ENCODE peak calls at places on chromosomes 11 and 22, in seven cellular contexts. One of them, this sample, is unnamed.

GRCh38 chr22:42651134-42651533 is 1.9 kb upstream of the CYB5R3 start:
- DNase-seq in fibroblast of lung: peak
- DNase-seq in GM23338: peak
- DNase-seq in colonic mucosa: no peak
- DNase-seq in skeletal muscle cell: no peak
- DNase-seq in CD8-positive, alpha-beta memory T cell: no peak
- DNase-seq in ovary: no peak
- DNase-seq in this sample: no peak

GRCh38 chr22:23418159-23418788 is 161.8 kb downstream of the IGLL1 start:
- DNase-seq in skeletal muscle cell: no peak
- DNase-seq in colonic mucosa: no peak
- DNase-seq in CD8-positive, alpha-beta memory T cell: no peak
- DNase-seq in ovary: no peak
- DNase-seq in fibroblast of lung: no peak
- DNase-seq in GM23338: no peak
- DNase-seq in this sample: no peak

GRCh38 chr11:29293825-29294224 is 723.0 kb downstream of the KCNA4 start:
- DNase-seq in fibroblast of lung: peak
- DNase-seq in GM23338: no peak
- DNase-seq in colonic mucosa: no peak
- DNase-seq in CD8-positive, alpha-beta memory T cell: no peak
- DNase-seq in ovary: no peak
- DNase-seq in skeletal muscle cell: peak
- DNase-seq in this sample: peak

GRCh38 chr11:69353696-69354544 is 60.0 kb downstream of the MYEOV start:
- DNase-seq in fibroblast of lung: no peak
- DNase-seq in CD8-positive, alpha-beta memory T cell: no peak
- DNase-seq in skeletal muscle cell: no peak
- DNase-seq in colonic mucosa: peak
- DNase-seq in GM23338: peak
- DNase-seq in ovary: no peak
- DNase-seq in this sample: peak

GRCh38 chr11:24762076-24762475 is 265.2 kb downstream of the LUZP2 start:
- DNase-seq in GM23338: no peak
- DNase-seq in CD8-positive, alpha-beta memory T cell: no peak
- DNase-seq in skeletal muscle cell: no peak
- DNase-seq in ovary: no peak
- DNase-seq in colonic mucosa: no peak
- DNase-seq in fibroblast of lung: no peak
- DNase-seq in this sample: no peak

GRCh38 chr11:118102721-118103261 is 16.0 kb upstream of the SMIM35 start:
- DNase-seq in fibroblast of lung: no peak
- DNase-seq in skeletal muscle cell: no peak
- DNase-seq in CD8-positive, alpha-beta memory T cell: no peak
- DNase-seq in GM23338: no peak
- DNase-seq in colonic mucosa: no peak
- DNase-seq in ovary: no peak
- DNase-seq in this sample: no peak

GRCh38 chr11:23569547-23569946 is 709.3 kb upstream of the CCDC179 start:
- DNase-seq in GM23338: no peak
- DNase-seq in colonic mucosa: no peak
- DNase-seq in ovary: no peak
- DNase-seq in fibroblast of lung: no peak
- DNase-seq in CD8-positive, alpha-beta memory T cell: no peak
- DNase-seq in skeletal muscle cell: no peak
- DNase-seq in this sample: no peak

GRCh38 chr11:64448599-64449380 is 89.8 kb downstream of the RPS6KA4 start:
- DNase-seq in GM23338: peak
- DNase-seq in CD8-positive, alpha-beta memory T cell: peak
- DNase-seq in colonic mucosa: peak
- DNase-seq in fibroblast of lung: peak
- DNase-seq in skeletal muscle cell: no peak
- DNase-seq in ovary: peak
- DNase-seq in this sample: peak

GRCh38 chr22:45212992-45213751 is 27.5 kb downstream of the KIAA0930 start:
- DNase-seq in fibroblast of lung: peak
- DNase-seq in GM23338: no peak
- DNase-seq in colonic mucosa: no peak
- DNase-seq in ovary: no peak
- DNase-seq in skeletal muscle cell: no peak
- DNase-seq in CD8-positive, alpha-beta memory T cell: no peak
- DNase-seq in this sample: peak

GRCh38 chr11:112339566-112339965 is 78.9 kb upstream of the PLET1 start:
- DNase-seq in ovary: no peak
- DNase-seq in CD8-positive, alpha-beta memory T cell: no peak
- DNase-seq in GM23338: no peak
- DNase-seq in fibroblast of lung: no peak
- DNase-seq in skeletal muscle cell: no peak
- DNase-seq in colonic mucosa: no peak
- DNase-seq in this sample: no peak

GRCh38 chr11:115503083-115503885 is 931 bp downstream of the CADM1 start:
- DNase-seq in colonic mucosa: peak
- DNase-seq in skeletal muscle cell: no peak
- DNase-seq in ovary: peak
- DNase-seq in CD8-positive, alpha-beta memory T cell: peak
- DNase-seq in fibroblast of lung: peak
- DNase-seq in GM23338: peak
- DNase-seq in this sample: no peak

GRCh38 chr11:86101941-86102407 is 33.1 kb upstream of the PICALM start:
- DNase-seq in CD8-positive, alpha-beta memory T cell: no peak
- DNase-seq in skeletal muscle cell: no peak
- DNase-seq in ovary: no peak
- DNase-seq in GM23338: no peak
- DNase-seq in fibroblast of lung: peak
- DNase-seq in colonic mucosa: no peak
- DNase-seq in this sample: no peak

GRCh38 chr11:116421529-116422185 is 351.1 kb downstream of the BUD13 start:
- DNase-seq in CD8-positive, alpha-beta memory T cell: no peak
- DNase-seq in ovary: no peak
- DNase-seq in fibroblast of lung: no peak
- DNase-seq in skeletal muscle cell: no peak
- DNase-seq in colonic mucosa: no peak
- DNase-seq in GM23338: no peak
- DNase-seq in this sample: no peak

GRCh38 chr11:10742460-10743208 is 8.4 kb upstream of the CTR9 start:
- DNase-seq in skeletal muscle cell: no peak
- DNase-seq in ovary: no peak
- DNase-seq in colonic mucosa: peak
- DNase-seq in fibroblast of lung: peak
- DNase-seq in GM23338: no peak
- DNase-seq in CD8-positive, alpha-beta memory T cell: peak
- DNase-seq in this sample: peak

GRCh38 chr11:87083029-87083428 is 45.3 kb downstream of the TMEM135 start:
- DNase-seq in skeletal muscle cell: no peak
- DNase-seq in GM23338: peak
- DNase-seq in CD8-positive, alpha-beta memory T cell: no peak
- DNase-seq in colonic mucosa: no peak
- DNase-seq in ovary: no peak
- DNase-seq in fibroblast of lung: no peak
- DNase-seq in this sample: no peak

GRCh38 chr11:86513746-86514373 is 139.2 kb downstream of the CCDC81 start:
- DNase-seq in CD8-positive, alpha-beta memory T cell: no peak
- DNase-seq in GM23338: no peak
- DNase-seq in fibroblast of lung: no peak
- DNase-seq in skeletal muscle cell: no peak
- DNase-seq in colonic mucosa: no peak
- DNase-seq in ovary: no peak
- DNase-seq in this sample: no peak

GRCh38 chr22:48496226-48496845 is 1331.3 kb downstream of the BRD1 start:
- DNase-seq in skeletal muscle cell: no peak
- DNase-seq in fibroblast of lung: no peak
- DNase-seq in ovary: no peak
- DNase-seq in colonic mucosa: no peak
- DNase-seq in GM23338: no peak
- DNase-seq in CD8-positive, alpha-beta memory T cell: no peak
- DNase-seq in this sample: no peak

GRCh38 chr11:128483211-128483788 is 104.1 kb downstream of the ETS1 start:
- DNase-seq in ovary: no peak
- DNase-seq in CD8-positive, alpha-beta memory T cell: no peak
- DNase-seq in colonic mucosa: no peak
- DNase-seq in fibroblast of lung: no peak
- DNase-seq in GM23338: no peak
- DNase-seq in skeletal muscle cell: no peak
- DNase-seq in this sample: no peak

GRCh38 chr11:102783016-102783415 is 2.6 kb upstream of the MMP10 start:
- DNase-seq in skeletal muscle cell: no peak
- DNase-seq in GM23338: no peak
- DNase-seq in colonic mucosa: no peak
- DNase-seq in ovary: no peak
- DNase-seq in CD8-positive, alpha-beta memory T cell: no peak
- DNase-seq in fibroblast of lung: no peak
- DNase-seq in this sample: no peak

GRCh38 chr11:413120-414081 is 1.4 kb downstream of the SIGIRR start:
- DNase-seq in colonic mucosa: no peak
- DNase-seq in fibroblast of lung: no peak
- DNase-seq in ovary: no peak
- DNase-seq in GM23338: no peak
- DNase-seq in CD8-positive, alpha-beta memory T cell: no peak
- DNase-seq in skeletal muscle cell: no peak
- DNase-seq in this sample: no peak

GRCh38 chr11:35276396-35276795 is 137.4 kb downstream of the CD44 start:
- DNase-seq in CD8-positive, alpha-beta memory T cell: no peak
- DNase-seq in fibroblast of lung: peak
- DNase-seq in GM23338: no peak
- DNase-seq in skeletal muscle cell: no peak
- DNase-seq in ovary: no peak
- DNase-seq in colonic mucosa: no peak
- DNase-seq in this sample: no peak

GRCh38 chr22:30290318-30290678 is 993 bp upstream of the CASTOR1 start:
- DNase-seq in CD8-positive, alpha-beta memory T cell: no peak
- DNase-seq in fibroblast of lung: no peak
- DNase-seq in GM23338: no peak
- DNase-seq in ovary: no peak
- DNase-seq in skeletal muscle cell: no peak
- DNase-seq in colonic mucosa: no peak
- DNase-seq in this sample: no peak

GRCh38 chr11:69587454-69588081 is 53.4 kb upstream of the CCND1 start:
- DNase-seq in CD8-positive, alpha-beta memory T cell: no peak
- DNase-seq in fibroblast of lung: peak
- DNase-seq in colonic mucosa: no peak
- DNase-seq in GM23338: no peak
- DNase-seq in skeletal muscle cell: peak
- DNase-seq in ovary: no peak
- DNase-seq in this sample: peak

GRCh38 chr11:57485217-57486007 is 25.1 kb downstream of the RTN4RL2 start:
- DNase-seq in CD8-positive, alpha-beta memory T cell: no peak
- DNase-seq in fibroblast of lung: no peak
- DNase-seq in ovary: no peak
- DNase-seq in GM23338: no peak
- DNase-seq in skeletal muscle cell: peak
- DNase-seq in colonic mucosa: no peak
- DNase-seq in this sample: no peak

GRCh38 chr11:13053255-13053917 is 44.3 kb downstream of the RASSF10 start:
- DNase-seq in fibroblast of lung: no peak
- DNase-seq in ovary: no peak
- DNase-seq in CD8-positive, alpha-beta memory T cell: no peak
- DNase-seq in skeletal muscle cell: no peak
- DNase-seq in GM23338: no peak
- DNase-seq in colonic mucosa: no peak
- DNase-seq in this sample: no peak

GRCh38 chr11:12110714-12111481 is 508 bp downstream of the MICAL2 start:
- DNase-seq in colonic mucosa: peak
- DNase-seq in CD8-positive, alpha-beta memory T cell: peak
- DNase-seq in skeletal muscle cell: no peak
- DNase-seq in GM23338: peak
- DNase-seq in ovary: peak
- DNase-seq in fibroblast of lung: no peak
- DNase-seq in this sample: no peak

GRCh38 chr22:44532466-44533025 is 34.5 kb upstream of the RTL6 start:
- DNase-seq in GM23338: no peak
- DNase-seq in CD8-positive, alpha-beta memory T cell: no peak
- DNase-seq in skeletal muscle cell: no peak
- DNase-seq in fibroblast of lung: no peak
- DNase-seq in colonic mucosa: no peak
- DNase-seq in ovary: no peak
- DNase-seq in this sample: no peak

GRCh38 chr22:50318698-50319411 is 8.0 kb downstream of the DENND6B start:
- DNase-seq in fibroblast of lung: no peak
- DNase-seq in colonic mucosa: no peak
- DNase-seq in CD8-positive, alpha-beta memory T cell: no peak
- DNase-seq in ovary: no peak
- DNase-seq in skeletal muscle cell: no peak
- DNase-seq in GM23338: no peak
- DNase-seq in this sample: no peak

GRCh38 chr11:27437824-27438594 is 34.6 kb downstream of the LGR4 start:
- DNase-seq in fibroblast of lung: peak
- DNase-seq in skeletal muscle cell: no peak
- DNase-seq in ovary: no peak
- DNase-seq in CD8-positive, alpha-beta memory T cell: no peak
- DNase-seq in colonic mucosa: no peak
- DNase-seq in GM23338: no peak
- DNase-seq in this sample: no peak

DNA sequence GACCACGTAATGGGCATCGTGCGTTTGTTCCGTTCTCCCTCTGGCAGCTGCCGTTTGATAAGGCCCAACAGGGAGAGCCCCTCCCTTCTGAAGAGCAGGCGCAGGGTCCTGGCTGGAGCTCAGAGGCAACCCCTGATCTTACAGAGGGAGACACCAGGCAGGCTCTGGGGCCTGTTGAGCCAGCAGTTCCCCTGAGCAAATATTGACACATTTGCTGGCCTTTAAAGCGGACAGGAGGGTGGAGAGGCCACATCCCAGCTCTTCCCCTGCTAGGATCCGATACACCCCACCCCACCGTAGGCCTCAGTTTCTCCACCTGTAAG is 11.8 kb upstream of the C1QTNF6 start:
- DNase-seq in GM23338: peak
- DNase-seq in skeletal muscle cell: no peak
- DNase-seq in fibroblast of lung: no peak
- DNase-seq in CD8-positive, alpha-beta memory T cell: no peak
- DNase-seq in colonic mucosa: peak
- DNase-seq in ovary: no peak
- DNase-seq in this sample: no peak
- H3K4me3 ChIP-seq in GM23338: peak
- H3K4me3 ChIP-seq in skeletal muscle cell: peak
- H3K4me3 ChIP-seq in fibroblast of lung: no peak
- H3K4me3 ChIP-seq in CD8-positive, alpha-beta memory T cell: peak
- H3K4me3 ChIP-seq in colonic mucosa: peak
- H3K4me3 ChIP-seq in ovary: peak
- H3K4me3 ChIP-seq in this sample: peak

GRCh38 chr11:125371451-125371935 is 124.6 kb downstream of the FEZ1 start:
- DNase-seq in ovary: no peak
- DNase-seq in skeletal muscle cell: no peak
- DNase-seq in GM23338: peak
- DNase-seq in fibroblast of lung: no peak
- DNase-seq in colonic mucosa: no peak
- DNase-seq in CD8-positive, alpha-beta memory T cell: no peak
- DNase-seq in this sample: no peak
- H3K4me3 ChIP-seq in ovary: no peak
- H3K4me3 ChIP-seq in skeletal muscle cell: no peak
- H3K4me3 ChIP-seq in GM23338: peak
- H3K4me3 ChIP-seq in fibroblast of lung: no peak
- H3K4me3 ChIP-seq in colonic mucosa: no peak
- H3K4me3 ChIP-seq in CD8-positive, alpha-beta memory T cell: no peak
- H3K4me3 ChIP-seq in this sample: no peak

GRCh38 chr22:26587991-26588613 is 1.8 kb downstream of the TPST2 start:
- DNase-seq in GM23338: no peak
- DNase-seq in ovary: no peak
- DNase-seq in colonic mucosa: no peak
- DNase-seq in CD8-positive, alpha-beta memory T cell: no peak
- DNase-seq in fibroblast of lung: peak
- DNase-seq in skeletal muscle cell: no peak
- DNase-seq in this sample: peak
- H3K4me3 ChIP-seq in GM23338: peak
- H3K4me3 ChIP-seq in ovary: no peak
- H3K4me3 ChIP-seq in colonic mucosa: no peak
- H3K4me3 ChIP-seq in CD8-positive, alpha-beta memory T cell: no peak
- H3K4me3 ChIP-seq in fibroblast of lung: no peak
- H3K4me3 ChIP-seq in skeletal muscle cell: no peak
- H3K4me3 ChIP-seq in this sample: no peak

GRCh38 chr11:105829084-105829483 is 193.0 kb downstream of the MSANTD4 start:
- DNase-seq in colonic mucosa: no peak
- DNase-seq in fibroblast of lung: no peak
- DNase-seq in GM23338: no peak
- DNase-seq in ovary: no peak
- DNase-seq in skeletal muscle cell: no peak
- DNase-seq in CD8-positive, alpha-beta memory T cell: no peak
- DNase-seq in this sample: no peak
- H3K4me3 ChIP-seq in colonic mucosa: no peak
- H3K4me3 ChIP-seq in fibroblast of lung: no peak
- H3K4me3 ChIP-seq in GM23338: no peak
- H3K4me3 ChIP-seq in ovary: no peak
- H3K4me3 ChIP-seq in skeletal muscle cell: no peak
- H3K4me3 ChIP-seq in CD8-positive, alpha-beta memory T cell: no peak
- H3K4me3 ChIP-seq in this sample: no peak

This sample was measured in brain microvascular endothelial cell.